ENCODE peak calls at places on chromosomes 11 and 22, in seven cellular contexts. L, T, R, Z, N, X and D are unnamed samples.

GRCh38 chr11:60818057-60818456 is 23.9 kb upstream of the CCDC86 start:
- DNase-seq in X (no peak), Z (no peak), N (no peak), T (no peak), R (no peak), L (no peak), D (no peak)

GRCh38 chr22:22977479-22978200 is 90.0 kb downstream of the IGLL5 start:
- DNase-seq in N (no peak), Z (no peak), X (no peak), T (no peak), R (no peak), L (peak; percentile 3), D (no peak)

GRCh38 chr11:67564230-67564629 is 19.4 kb upstream of the GSTP1 start:
- DNase-seq in R (no peak), N (peak; percentile 63), T (peak; percentile 40), Z (no peak), X (peak; percentile 64), L (peak; percentile 52), D (peak; percentile 45)

GRCh38 chr11:6270584-6271246 is 11.1 kb downstream of the CCKBR start:
- DNase-seq in R (no peak), Z (no peak), T (no peak), L (no peak), X (no peak), N (no peak), D (peak; percentile 17)

GRCh38 chr11:69477111-69477510 is 4.4 kb upstream of the LINC01488 start:
- DNase-seq in R (no peak), T (no peak), Z (no peak), L (no peak), X (no peak), N (no peak), D (no peak)

GRCh38 chr11:128156486-128156885 is 430.9 kb downstream of the ETS1 start:
- DNase-seq in T (no peak), R (no peak), Z (no peak), N (peak; percentile 62), L (peak; percentile 49), X (no peak), D (no peak)

GRCh38 chr11:80462211-80462610 is 1021.4 kb upstream of the TENM4 start:
- DNase-seq in N (peak; percentile 69), T (peak; percentile 95), R (no peak), Z (no peak), L (peak; percentile 19), X (no peak), D (no peak)

GRCh38 chr11:102830328-102830727 is 13.1 kb downstream of the MMP3 start:
- DNase-seq in T (peak; percentile 52), N (no peak), R (no peak), L (peak; percentile 72), X (no peak), Z (no peak), D (peak; percentile 65)

GRCh38 chr11:122101625-122102291 is 14.3 kb downstream of the BLID start:
- DNase-seq in Z (peak; percentile 58), X (no peak), R (peak; percentile 89), N (no peak), T (peak; percentile 71), L (peak; percentile 91), D (peak; percentile 89)

GRCh38 chr11:9736365-9736764 is 72.5 kb downstream of the SWAP70 start:
- DNase-seq in L (no peak), T (no peak), R (no peak), N (no peak), X (no peak), Z (no peak), D (no peak)

GRCh38 chr11:59473015-59473414 is at the start of gene OR4D10:
- DNase-seq in N (no peak), R (no peak), T (no peak), X (no peak), L (no peak), Z (no peak), D (no peak)

GRCh38 chr22:47213571-47214230 is 451.3 kb downstream of the TBC1D22A start:
- DNase-seq in L (no peak), T (no peak), Z (no peak), N (peak; percentile 61), R (no peak), X (no peak), D (peak; percentile 54)

GRCh38 chr22:35352214-35353111 is 28.4 kb upstream of the HMOX1 start:
- DNase-seq in Z (no peak), N (peak; percentile 19), T (no peak), L (peak; percentile 39), R (peak; percentile 46), X (no peak), D (peak; percentile 45)

GRCh38 chr11:76339217-76339616 is 41.7 kb downstream of the THAP12 start:
- DNase-seq in X (no peak), L (no peak), N (no peak), T (no peak), R (peak; percentile 7), Z (no peak), D (peak; percentile 44)

GRCh38 chr11:27255447-27255828 is 107.6 kb downstream of the CCDC34 start:
- DNase-seq in R (no peak), L (peak; percentile 98), N (no peak), T (peak; percentile 19), X (no peak), Z (no peak), D (peak; percentile 89)

GRCh38 chr11:33687733-33688479 is 12.7 kb downstream of the C11orf91 start:
- DNase-seq in Z (no peak), X (peak; percentile 87), N (peak; percentile 82), T (peak; percentile 88), L (peak; percentile 58), R (peak; percentile 75), D (peak; percentile 86)

GRCh38 chr11:20045098-20045688 is 115.1 kb downstream of the DBX1 start:
- DNase-seq in R (no peak), X (no peak), N (no peak), Z (no peak), T (no peak), L (no peak), D (no peak)

GRCh38 chr22:19167106-19167869 is 11.2 kb downstream of the SLC25A1 start:
- DNase-seq in N (no peak), R (no peak), L (no peak), X (no peak), T (no peak), Z (no peak), D (no peak)

GRCh38 chr22:19164425-19164824 is 14.1 kb downstream of the SLC25A1 start:
- DNase-seq in L (no peak), Z (no peak), N (no peak), R (no peak), T (no peak), X (no peak), D (no peak)

GRCh38 chr22:19169002-19169946 is 9.3 kb downstream of the SLC25A1 start:
- DNase-seq in R (no peak), X (no peak), N (no peak), L (no peak), Z (no peak), T (no peak), D (peak; percentile 41)

GRCh38 chr22:19168088-19168890 is 10.2 kb downstream of the SLC25A1 start:
- DNase-seq in R (no peak), X (peak; percentile 43), N (no peak), T (no peak), Z (no peak), L (no peak), D (no peak)

GRCh38 chr22:19166421-19166820 is 12.1 kb downstream of the SLC25A1 start:
- DNase-seq in R (no peak), N (no peak), L (no peak), Z (no peak), X (no peak), T (no peak), D (no peak)
- TF ChIP-seq EZH2 in R (no peak), N (no peak), L (no peak), Z (no peak), X (no peak), T (no peak), D (no peak)

GRCh38 chr11:32331098-32331497 is 104.2 kb downstream of the WT1 start:
- DNase-seq in T (no peak), R (no peak), L (peak; percentile 37), Z (no peak), N (no peak), X (no peak), D (no peak)

GRCh38 chr11:32332990-32333334 is 102.4 kb downstream of the WT1 start:
- DNase-seq in L (no peak), X (peak; percentile 12), R (no peak), T (no peak), N (no peak), Z (no peak), D (no peak)

GRCh38 chr11:32331792-32332191 is 103.5 kb downstream of the WT1 start:
- DNase-seq in Z (no peak), T (no peak), N (no peak), X (no peak), R (no peak), L (no peak), D (no peak)

GRCh38 chr11:32334822-32335221 is 100.5 kb downstream of the WT1 start:
- DNase-seq in T (no peak), X (no peak), L (no peak), Z (no peak), R (no peak), N (peak; percentile 22), D (peak; percentile 45)

GRCh38 chr11:32333335-32333991 is 101.9 kb downstream of the WT1 start:
- DNase-seq in R (peak; percentile 28), N (peak; percentile 23), Z (peak; percentile 38), L (peak; percentile 64), X (no peak), T (peak; percentile 21), D (peak; percentile 72)
- TF ChIP-seq EZH2 in R (peak; percentile 70), N (no peak), Z (no peak), L (no peak), X (no peak), T (no peak), D (peak; percentile 49)

DNA sequence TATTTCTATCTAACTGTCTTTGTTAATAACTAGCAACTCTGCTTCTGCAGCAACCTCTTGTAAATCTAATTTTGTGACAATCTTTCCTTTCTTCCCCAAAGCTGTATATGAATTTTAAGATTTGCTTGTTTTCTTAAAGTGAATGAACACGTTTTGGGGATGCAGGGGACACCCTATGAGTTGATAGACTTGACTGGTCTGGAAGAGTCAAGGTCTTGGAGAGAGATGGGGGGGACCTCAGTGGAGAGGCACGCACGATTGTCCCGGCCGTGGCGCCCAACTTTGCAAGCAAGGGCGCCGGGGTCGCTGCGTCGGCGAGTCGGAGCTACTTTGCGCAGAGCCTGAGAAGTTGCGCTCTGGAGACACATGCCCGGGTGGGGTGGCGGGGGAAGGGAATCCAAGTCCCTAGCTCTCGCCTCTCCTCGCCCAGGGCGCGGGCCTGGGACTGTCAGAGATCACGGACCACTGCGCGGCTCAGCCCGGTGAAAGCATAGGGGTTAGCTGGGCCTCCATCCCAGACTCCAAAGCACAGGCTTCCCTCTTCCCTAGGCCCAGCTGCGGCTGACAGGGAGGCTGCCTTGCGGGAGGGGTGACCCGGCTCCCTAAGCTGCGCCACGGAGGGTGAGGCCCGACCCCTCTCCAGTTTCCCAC is 854 bp downstream of the ABCC8 start:
- DNase-seq in X (no peak), T (no peak), Z (no peak), N (no peak), R (no peak), L (no peak), D (no peak)
- TF ChIP-seq EZH2 in X (no peak), T (no peak), Z (peak; percentile 81), N (no peak), R (peak; percentile 55), L (no peak), D (no peak)

DNA sequence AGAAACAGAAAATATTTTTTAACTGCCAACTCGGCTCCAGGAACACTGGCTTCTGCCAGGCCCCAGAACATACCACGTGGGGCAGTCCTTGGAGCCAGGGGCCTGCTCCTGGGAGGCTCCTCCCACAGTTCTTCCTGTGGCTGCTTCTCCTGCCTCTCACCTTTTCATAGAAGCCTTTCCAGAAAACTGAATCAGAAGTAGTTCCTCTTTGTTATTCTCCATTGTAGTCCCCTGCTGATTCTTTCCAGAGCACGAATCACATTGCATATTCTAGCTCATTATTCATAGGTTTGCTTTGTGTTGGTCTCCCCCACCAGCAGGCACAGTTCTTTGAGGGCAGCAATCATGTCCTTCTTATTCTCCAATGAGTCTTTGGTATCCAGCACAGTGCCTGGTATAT is 106.0 kb downstream of the EFCAB6 start:
- DNase-seq in L (no peak), X (no peak), T (no peak), R (no peak), N (no peak), Z (no peak), D (no peak)
- TF ChIP-seq EZH2 in L (no peak), X (no peak), T (no peak), R (no peak), N (no peak), Z (no peak), D (no peak)